ENCODE peak calls at places on chromosomes 6 and 20, in four cellular contexts. X is BJ, U is psoas muscle, B is endodermal cell. I is an unnamed sample.

GRCh38 chr6:143097224-143097795 is 36.6 kb downstream of the AIG1 start:
- DNase-seq in X (no peak), U (no peak), B (no peak), I (no peak)

GRCh38 chr6:33724281-33725023 is 13.0 kb upstream of the UQCC2 start:
- DNase-seq in X (no peak), U (no peak), B (no peak), I (no peak)

GRCh38 chr20:5919634-5920544 is 30.4 kb downstream of the TRMT6 start:
- DNase-seq in X (no peak), U (no peak), B (peak), I (no peak)

GRCh38 chr6:45445749-45446454 is 68.2 kb upstream of the SUPT3H start:
- DNase-seq in X (peak), U (peak), B (peak), I (peak)

GRCh38 chr6:138716971-138717370 is 56.6 kb upstream of the CCDC28A start:
- DNase-seq in X (no peak), U (no peak), B (no peak), I (no peak)

GRCh38 chr6:113584767-113585166 is 272.4 kb upstream of the MARCKS start:
- DNase-seq in X (no peak), U (no peak), B (no peak), I (no peak)

GRCh38 chr6:128062882-128063603 is 162.2 kb upstream of the THEMIS start:
- DNase-seq in X (no peak), U (no peak), B (no peak), I (no peak)

GRCh38 chr20:48782901-48783308 is 44.9 kb downstream of the PREX1 start:
- DNase-seq in X (no peak), U (no peak), B (no peak), I (no peak)

GRCh38 chr6:3390698-3391097 is 66.2 kb downstream of the SLC22A23 start:
- DNase-seq in X (no peak), U (peak), B (no peak), I (no peak)

GRCh38 chr6:142411145-142411544 is 109.3 kb downstream of the ADGRG6 start:
- DNase-seq in X (no peak), U (no peak), B (no peak), I (no peak)

GRCh38 chr6:153436346-153436745 is 305.3 kb upstream of the RGS17 start:
- DNase-seq in X (no peak), U (no peak), B (peak), I (no peak)

GRCh38 chr6:126337323-126337722 is 2.6 kb upstream of the CENPW start:
- DNase-seq in X (peak), U (no peak), B (no peak), I (no peak)

GRCh38 chr20:62002882-62003480 is 62.7 kb downstream of the TAF4 start:
- DNase-seq in X (no peak), U (no peak), B (no peak), I (no peak)

GRCh38 chr6:163842467-163842866 is 427.9 kb downstream of the QKI start:
- DNase-seq in X (no peak), U (no peak), B (no peak), I (no peak)

GRCh38 chr6:132333639-132334516 is 67.4 kb downstream of the MOXD1 start:
- DNase-seq in X (peak), U (peak), B (peak), I (no peak)

GRCh38 chr6:132330759-132331158 is 70.5 kb downstream of the MOXD1 start:
- DNase-seq in X (no peak), U (no peak), B (no peak), I (no peak)

GRCh38 chr6:132334517-132334876 is 66.8 kb downstream of the MOXD1 start:
- DNase-seq in X (no peak), U (no peak), B (no peak), I (no peak)
- H3K4me3 ChIP-seq in X (no peak), U (no peak), B (no peak), I (no peak)

GRCh38 chr20:59994697-59995122 is 36.5 kb downstream of the CDH26 start:
- DNase-seq in X (no peak), U (no peak), B (peak), I (no peak)

GRCh38 chr20:59996112-59996511 is 37.9 kb downstream of the CDH26 start:
- DNase-seq in X (no peak), U (no peak), B (no peak), I (no peak)

GRCh38 chr20:59992531-59992930 is 34.3 kb downstream of the CDH26 start:
- DNase-seq in X (no peak), U (no peak), B (no peak), I (peak)

GRCh38 chr20:59997886-59998285 is 39.7 kb downstream of the CDH26 start:
- DNase-seq in X (no peak), U (no peak), B (no peak), I (no peak)

DNA sequence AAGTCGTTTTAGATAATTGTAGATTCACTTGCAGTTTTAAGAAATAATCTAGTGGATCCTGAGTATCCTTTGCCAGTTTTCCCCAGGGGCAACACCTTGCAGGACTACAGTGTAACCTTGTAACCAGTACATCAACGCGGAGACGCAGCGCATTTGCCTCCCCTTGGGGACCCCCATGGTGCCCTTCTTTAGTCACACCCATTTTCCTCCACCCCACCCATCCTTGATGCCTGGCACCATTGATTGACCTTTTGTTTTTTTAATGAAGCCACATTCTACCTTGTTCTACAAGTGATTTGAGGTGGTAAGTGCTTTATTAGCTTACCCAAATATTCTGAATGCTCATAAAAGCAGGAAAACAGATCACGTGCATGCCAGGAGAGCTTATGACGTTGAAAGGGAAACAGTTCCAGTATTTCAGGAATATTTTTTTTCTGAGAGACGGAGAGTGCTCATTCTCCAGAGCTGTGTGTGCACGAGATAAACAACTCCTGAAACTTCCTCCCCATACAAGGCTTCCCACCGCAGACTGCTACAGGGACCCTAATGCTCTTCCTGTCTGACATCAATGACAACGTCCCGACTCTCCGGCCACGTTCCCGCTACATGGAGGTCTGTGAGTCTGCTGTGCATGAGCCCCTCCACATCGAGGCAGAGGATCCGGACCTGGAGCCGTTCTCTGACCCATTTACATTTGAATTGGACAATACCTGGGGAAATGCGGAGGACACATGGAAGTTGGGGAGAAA is 35.7 kb downstream of the CDH26 start:
- DNase-seq in X (no peak), U (no peak), B (peak), I (no peak)
- H3K4me3 ChIP-seq in X (no peak), U (no peak), B (no peak), I (no peak)

GRCh38 chr20:19973920-19974620 is 43.1 kb upstream of the NAA20 start:
- DNase-seq in X (peak), U (peak), B (no peak), I (peak)
- H3K4me3 ChIP-seq in X (no peak), U (peak), B (no peak), I (no peak)

DNA sequence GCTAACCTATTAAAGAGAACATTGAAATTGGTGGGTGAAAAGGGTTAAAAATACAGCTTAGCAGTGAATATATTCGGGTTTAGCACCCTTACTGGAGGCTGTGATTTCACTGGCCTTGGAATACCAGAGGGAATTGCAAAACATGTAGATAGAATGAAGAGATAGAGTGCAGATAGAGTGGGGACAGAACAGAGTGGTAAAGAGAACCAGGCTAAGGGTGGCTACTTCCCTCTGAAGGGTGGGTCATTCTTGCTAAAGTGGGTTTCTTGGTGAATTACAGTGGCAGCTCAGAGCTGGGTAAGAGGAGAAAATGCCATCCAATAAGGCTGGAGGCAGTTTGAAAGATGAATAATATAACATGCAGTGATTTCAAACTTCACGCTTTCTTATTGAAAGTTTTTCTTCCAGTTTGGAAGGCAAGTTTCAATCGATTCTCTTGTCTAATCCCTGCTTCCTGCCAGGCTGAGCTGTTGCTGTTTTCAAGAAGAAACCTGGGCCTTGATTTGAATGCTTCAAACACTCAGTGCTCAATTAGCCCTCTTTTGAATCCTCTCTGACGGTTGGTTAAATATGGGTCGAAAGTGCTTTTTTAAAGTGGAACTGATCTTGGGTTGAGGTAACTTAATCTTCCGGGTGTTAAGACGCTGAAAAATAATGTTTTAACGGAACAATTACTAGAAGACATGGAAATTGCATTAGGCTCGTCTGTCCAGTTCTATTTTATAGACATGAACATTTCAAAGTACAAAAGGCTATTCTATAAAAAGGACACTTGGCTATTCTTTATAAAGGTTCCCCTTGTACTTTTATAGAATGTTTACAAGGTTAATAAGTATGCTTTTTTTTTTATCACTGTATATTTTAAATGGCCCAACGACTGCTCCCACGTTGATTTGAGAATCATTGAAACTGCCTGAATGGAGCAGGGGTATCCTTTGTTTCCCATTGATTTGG is 203.3 kb downstream of the BCAS1 start:
- DNase-seq in X (no peak), U (no peak), B (no peak), I (no peak)
- H3K4me3 ChIP-seq in X (no peak), U (no peak), B (peak), I (no peak)

GRCh38 chr6:137218917-137219663 is at the start of gene IFNGR1:
- DNase-seq in X (no peak), U (peak), B (peak), I (peak)

GRCh38 chr6:137218473-137218916 is 690 bp downstream of the IFNGR1 start:
- DNase-seq in X (no peak), U (peak), B (peak), I (no peak)

GRCh38 chr6:137217801-137218472 is 1.2 kb downstream of the IFNGR1 start:
- DNase-seq in X (no peak), U (no peak), B (no peak), I (no peak)

GRCh38 chr6:137216106-137216505 is 3.1 kb downstream of the IFNGR1 start:
- DNase-seq in X (no peak), U (no peak), B (no peak), I (no peak)

GRCh38 chr6:137216875-137217553 is 2.2 kb downstream of the IFNGR1 start:
- DNase-seq in X (no peak), U (no peak), B (no peak), I (no peak)
- H3K4me3 ChIP-seq in X (no peak), U (peak), B (peak), I (no peak)

DNA sequence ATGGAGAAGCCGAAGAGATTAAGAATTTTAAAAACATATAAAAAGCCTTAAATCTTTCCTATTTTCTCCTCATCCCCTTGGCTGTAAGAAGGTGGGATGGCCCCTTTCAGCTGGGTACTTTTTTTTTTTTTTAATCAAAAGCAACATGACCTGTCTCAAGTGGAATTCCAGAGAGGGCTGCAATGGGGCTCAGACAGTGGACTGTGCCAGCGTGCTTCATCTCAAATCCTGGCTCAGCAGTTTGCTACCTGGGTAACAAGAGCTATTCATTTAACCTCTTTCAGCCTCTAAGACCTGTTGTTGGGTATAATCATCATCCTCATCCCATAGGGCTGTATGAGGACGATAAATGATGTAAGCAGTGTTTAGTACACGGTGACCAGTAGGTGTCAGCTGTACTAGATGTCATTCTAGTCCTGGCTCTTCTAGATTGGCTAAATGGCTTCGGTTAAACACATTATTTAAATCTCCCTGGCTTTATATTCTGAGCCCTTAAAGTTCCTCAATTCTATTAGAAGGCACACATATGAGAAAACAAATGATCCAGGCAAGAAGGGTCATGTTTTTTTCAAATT is 6.9 kb upstream of the PPP1R3G start:
- DNase-seq in X (no peak), U (no peak), B (no peak), I (peak)
- H3K4me3 ChIP-seq in X (no peak), U (no peak), B (no peak), I (no peak)

DNA sequence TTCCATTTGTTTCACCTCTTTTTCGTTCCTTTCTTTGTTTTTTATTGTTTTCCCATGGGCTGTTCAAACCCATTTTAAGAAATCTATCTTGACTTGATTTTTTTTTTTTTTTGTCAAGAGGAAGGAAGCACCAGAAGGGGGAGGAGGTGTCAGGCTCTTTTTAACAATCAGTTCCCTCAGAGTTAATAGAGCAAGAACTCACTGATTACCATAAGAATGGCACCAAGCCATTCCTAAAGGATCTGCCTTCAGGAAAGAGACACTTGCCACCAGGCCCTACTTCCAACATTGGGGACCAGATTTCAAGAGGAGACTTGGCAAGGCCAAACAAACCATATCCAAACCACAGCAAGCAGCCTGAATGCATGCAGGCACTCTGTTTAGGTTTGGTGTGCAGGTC is 168.0 kb downstream of the OTOR start:
- DNase-seq in X (no peak), U (no peak), B (no peak), I (no peak)
- H3K4me3 ChIP-seq in X (no peak), U (no peak), B (no peak), I (no peak)